ENCODE peak calls at places on chromosomes 16 and 17, in five cellular contexts. E, G, Q, B and U are unnamed samples.

GRCh38 chr17:65539867-65540266 is 21.6 kb downstream of the AXIN2 start:
- ATAC-seq in E (no peak), B (no peak), Q (no peak), G (no peak), U (no peak)

GRCh38 chr16:49811630-49812334 is 44.1 kb downstream of the ZNF423 start:
- ATAC-seq in B (peak; percentile 61), G (no peak), Q (no peak), E (no peak), U (no peak)

GRCh38 chr17:72931163-72931562 is 161.3 kb downstream of the SLC39A11 start:
- ATAC-seq in B (no peak), E (peak; percentile 43), G (no peak), Q (no peak), U (no peak)

GRCh38 chr17:74453665-74454196 is 12.7 kb upstream of the CD300A start:
- ATAC-seq in G (peak; percentile 87), Q (peak; percentile 86), E (no peak), B (peak; percentile 98), U (peak; percentile 97)

GRCh38 chr17:81481011-81481799 is 31.4 kb downstream of the ACTG1 start:
- ATAC-seq in E (peak; percentile 25), G (peak; percentile 69), Q (peak; percentile 49), B (peak; percentile 78), U (peak; percentile 88)

GRCh38 chr17:76955191-76955590 is 87.0 kb downstream of the MGAT5B start:
- ATAC-seq in B (no peak), G (no peak), Q (no peak), E (no peak), U (no peak)

GRCh38 chr16:27232061-27232841 is 28.9 kb downstream of the KDM8 start:
- ATAC-seq in Q (peak; percentile 76), E (no peak), G (no peak), B (no peak), U (no peak)

GRCh38 chr17:59365383-59365981 is 34.0 kb downstream of the YPEL2 start:
- ATAC-seq in B (peak; percentile 10), G (peak; percentile 66), Q (peak; percentile 53), E (peak; percentile 7), U (no peak)

GRCh38 chr16:66523861-66524354 is 26.0 kb downstream of the TK2 start:
- ATAC-seq in G (peak; percentile 60), B (peak; percentile 9), E (peak; percentile 42), Q (peak; percentile 70), U (no peak)

GRCh38 chr16:12011565-12011964 is 35.0 kb downstream of the SNX29 start:
- ATAC-seq in B (no peak), G (no peak), E (no peak), Q (no peak), U (no peak)

GRCh38 chr17:63639125-63639524 is 16.9 kb downstream of the MAP3K3 start:
- ATAC-seq in Q (no peak), E (no peak), G (no peak), B (no peak), U (no peak)

GRCh38 chr17:41118721-41119120 is 548 bp upstream of the KRTAP4-11 start:
- ATAC-seq in G (no peak), Q (no peak), E (no peak), B (no peak), U (no peak)

GRCh38 chr17:67488161-67488560 is 111.1 kb downstream of the PITPNC1 start:
- ATAC-seq in E (no peak), B (peak; percentile 67), Q (no peak), G (no peak), U (peak; percentile 49)

GRCh38 chr16:88610080-88610479 is 28.3 kb upstream of the IL17C start:
- ATAC-seq in G (no peak), E (no peak), Q (no peak), B (no peak), U (no peak)

GRCh38 chr17:77916771-77917481 is 41.6 kb upstream of the TNRC6C start:
- ATAC-seq in B (peak; percentile 39), G (peak; percentile 26), E (peak; percentile 45), Q (peak; percentile 93), U (peak; percentile 25)

GRCh38 chr17:74768069-74768762 is 7.9 kb downstream of the NAT9 start:
- ATAC-seq in B (peak; percentile 77), G (no peak), E (no peak), Q (no peak), U (no peak)

GRCh38 chr17:8447816-8448215 is 12.1 kb downstream of the NDEL1 start:
- ATAC-seq in G (no peak), B (peak; percentile 58), E (no peak), Q (no peak), U (no peak)

GRCh38 chr17:38578641-38579480 is 26.9 kb downstream of the SRCIN1 start:
- ATAC-seq in G (no peak), E (no peak), B (no peak), Q (no peak), U (peak; percentile 38)

GRCh38 chr17:19948100-19948943 is 29.3 kb downstream of the AKAP10 start:
- ATAC-seq in G (no peak), E (no peak), Q (no peak), B (peak; percentile 45), U (no peak)